ENCODE peak calls at places on chromosome 5, in seven cellular contexts. One of them, this sample, is unnamed.

GRCh38 chr5:136810198-136810823 is 445.0 kb upstream of the TRPC7 start:
- DNase-seq in stomach: no peak
- DNase-seq in endothelial cell of umbilical vein: no peak
- DNase-seq in suprapubic skin: no peak
- DNase-seq in sigmoid colon: no peak
- DNase-seq in transverse colon: no peak
- DNase-seq in HL-60: no peak
- DNase-seq in this sample: no peak

GRCh38 chr5:6522983-6523382 is 74.3 kb downstream of the UBE2QL1 start:
- DNase-seq in stomach: no peak
- DNase-seq in endothelial cell of umbilical vein: no peak
- DNase-seq in suprapubic skin: no peak
- DNase-seq in sigmoid colon: no peak
- DNase-seq in transverse colon: no peak
- DNase-seq in HL-60: no peak
- DNase-seq in this sample: no peak

GRCh38 chr5:176360894-176361436 is 599 bp downstream of the KIAA1191 start:
- DNase-seq in stomach: no peak
- DNase-seq in endothelial cell of umbilical vein: peak; percentile 39
- DNase-seq in suprapubic skin: no peak
- DNase-seq in sigmoid colon: no peak
- DNase-seq in transverse colon: peak; percentile 26
- DNase-seq in HL-60: no peak
- DNase-seq in this sample: no peak

GRCh38 chr5:137695651-137696428 is 40.0 kb downstream of the KLHL3 start:
- DNase-seq in stomach: no peak
- DNase-seq in endothelial cell of umbilical vein: peak; percentile 98
- DNase-seq in suprapubic skin: no peak
- DNase-seq in sigmoid colon: no peak
- DNase-seq in transverse colon: no peak
- DNase-seq in HL-60: no peak
- DNase-seq in this sample: no peak

GRCh38 chr5:73789851-73790281 is 163.9 kb downstream of the ARHGEF28 start:
- DNase-seq in stomach: no peak
- DNase-seq in endothelial cell of umbilical vein: peak; percentile 53
- DNase-seq in suprapubic skin: no peak
- DNase-seq in sigmoid colon: no peak
- DNase-seq in transverse colon: no peak
- DNase-seq in HL-60: no peak
- DNase-seq in this sample: peak; percentile 31

GRCh38 chr5:50300878-50301277 is 140.2 kb downstream of the EMB start:
- DNase-seq in stomach: no peak
- DNase-seq in endothelial cell of umbilical vein: no peak
- DNase-seq in suprapubic skin: no peak
- DNase-seq in sigmoid colon: no peak
- DNase-seq in transverse colon: no peak
- DNase-seq in HL-60: no peak
- DNase-seq in this sample: no peak

GRCh38 chr5:150895431-150896428 is 9.1 kb downstream of the ZNF300 start:
- DNase-seq in stomach: no peak
- DNase-seq in endothelial cell of umbilical vein: no peak
- DNase-seq in suprapubic skin: no peak
- DNase-seq in sigmoid colon: no peak
- DNase-seq in transverse colon: no peak
- DNase-seq in HL-60: no peak
- DNase-seq in this sample: no peak

GRCh38 chr5:3741372-3741770 is 145.7 kb downstream of the IRX1 start:
- DNase-seq in stomach: no peak
- DNase-seq in endothelial cell of umbilical vein: no peak
- DNase-seq in suprapubic skin: no peak
- DNase-seq in sigmoid colon: no peak
- DNase-seq in transverse colon: no peak
- DNase-seq in HL-60: no peak
- DNase-seq in this sample: no peak

GRCh38 chr5:121981254-121981653 is 19.5 kb downstream of the SRFBP1 start:
- DNase-seq in stomach: no peak
- DNase-seq in endothelial cell of umbilical vein: no peak
- DNase-seq in suprapubic skin: no peak
- DNase-seq in sigmoid colon: no peak
- DNase-seq in transverse colon: no peak
- DNase-seq in HL-60: no peak
- DNase-seq in this sample: no peak

GRCh38 chr5:1500411-1501091 is 23.2 kb downstream of the LPCAT1 start:
- DNase-seq in stomach: peak; percentile 70
- DNase-seq in endothelial cell of umbilical vein: no peak
- DNase-seq in suprapubic skin: no peak
- DNase-seq in sigmoid colon: peak; percentile 88
- DNase-seq in transverse colon: peak; percentile 27
- DNase-seq in HL-60: no peak
- DNase-seq in this sample: no peak

GRCh38 chr5:83256091-83256775 is 178.9 kb downstream of the XRCC4 start:
- DNase-seq in stomach: no peak
- DNase-seq in endothelial cell of umbilical vein: no peak
- DNase-seq in suprapubic skin: no peak
- DNase-seq in sigmoid colon: no peak
- DNase-seq in transverse colon: no peak
- DNase-seq in HL-60: no peak
- DNase-seq in this sample: no peak

GRCh38 chr5:17180957-17181723 is 36.3 kb upstream of the BASP1 start:
- DNase-seq in stomach: no peak
- DNase-seq in endothelial cell of umbilical vein: peak; percentile 74
- DNase-seq in suprapubic skin: no peak
- DNase-seq in sigmoid colon: no peak
- DNase-seq in transverse colon: no peak
- DNase-seq in HL-60: no peak
- DNase-seq in this sample: no peak

GRCh38 chr5:172179032-172179989 is 8.7 kb downstream of the STK10 start:
- DNase-seq in stomach: no peak
- DNase-seq in endothelial cell of umbilical vein: peak; percentile 75
- DNase-seq in suprapubic skin: no peak
- DNase-seq in sigmoid colon: no peak
- DNase-seq in transverse colon: peak; percentile 45
- DNase-seq in HL-60: peak; percentile 65
- DNase-seq in this sample: peak; percentile 71

GRCh38 chr5:61332369-61332745 is 299 bp downstream of the ZSWIM6 start:
- DNase-seq in stomach: peak; percentile 41
- DNase-seq in endothelial cell of umbilical vein: no peak
- DNase-seq in suprapubic skin: peak; percentile 75
- DNase-seq in sigmoid colon: peak; percentile 76
- DNase-seq in transverse colon: peak; percentile 39
- DNase-seq in HL-60: no peak
- DNase-seq in this sample: no peak

GRCh38 chr5:115168829-115169391 is 798 bp downstream of the TRIM36 start:
- DNase-seq in stomach: no peak
- DNase-seq in endothelial cell of umbilical vein: peak; percentile 7
- DNase-seq in suprapubic skin: no peak
- DNase-seq in sigmoid colon: no peak
- DNase-seq in transverse colon: peak; percentile 27
- DNase-seq in HL-60: no peak
- DNase-seq in this sample: no peak

GRCh38 chr5:92841604-92842155 is 739.3 kb downstream of the NR2F1-AS1 start:
- DNase-seq in stomach: no peak
- DNase-seq in endothelial cell of umbilical vein: no peak
- DNase-seq in suprapubic skin: no peak
- DNase-seq in sigmoid colon: no peak
- DNase-seq in transverse colon: no peak
- DNase-seq in HL-60: no peak
- DNase-seq in this sample: no peak

GRCh38 chr5:98698359-98698758 is 75.1 kb upstream of the RGMB start:
- DNase-seq in stomach: no peak
- DNase-seq in endothelial cell of umbilical vein: no peak
- DNase-seq in suprapubic skin: no peak
- DNase-seq in sigmoid colon: no peak
- DNase-seq in transverse colon: no peak
- DNase-seq in HL-60: no peak
- DNase-seq in this sample: no peak

GRCh38 chr5:176458904-176459561 is 10.8 kb downstream of the FAF2 start:
- DNase-seq in stomach: no peak
- DNase-seq in endothelial cell of umbilical vein: no peak
- DNase-seq in suprapubic skin: no peak
- DNase-seq in sigmoid colon: no peak
- DNase-seq in transverse colon: no peak
- DNase-seq in HL-60: no peak
- DNase-seq in this sample: no peak

GRCh38 chr5:5278201-5278814 is 138.2 kb downstream of the ADAMTS16 start:
- DNase-seq in stomach: no peak
- DNase-seq in endothelial cell of umbilical vein: no peak
- DNase-seq in suprapubic skin: no peak
- DNase-seq in sigmoid colon: no peak
- DNase-seq in transverse colon: no peak
- DNase-seq in HL-60: no peak
- DNase-seq in this sample: no peak

GRCh38 chr5:5276471-5276870 is 136.3 kb downstream of the ADAMTS16 start:
- DNase-seq in stomach: no peak
- DNase-seq in endothelial cell of umbilical vein: no peak
- DNase-seq in suprapubic skin: no peak
- DNase-seq in sigmoid colon: no peak
- DNase-seq in transverse colon: no peak
- DNase-seq in HL-60: no peak
- DNase-seq in this sample: no peak

GRCh38 chr5:5277118-5277517 is 137.0 kb downstream of the ADAMTS16 start:
- DNase-seq in stomach: no peak
- DNase-seq in endothelial cell of umbilical vein: no peak
- DNase-seq in suprapubic skin: no peak
- DNase-seq in sigmoid colon: no peak
- DNase-seq in transverse colon: no peak
- DNase-seq in HL-60: no peak
- DNase-seq in this sample: no peak

GRCh38 chr5:5275211-5275610 is 135.1 kb downstream of the ADAMTS16 start:
- DNase-seq in stomach: no peak
- DNase-seq in endothelial cell of umbilical vein: no peak
- DNase-seq in suprapubic skin: no peak
- DNase-seq in sigmoid colon: no peak
- DNase-seq in transverse colon: no peak
- DNase-seq in HL-60: no peak
- DNase-seq in this sample: no peak

DNA sequence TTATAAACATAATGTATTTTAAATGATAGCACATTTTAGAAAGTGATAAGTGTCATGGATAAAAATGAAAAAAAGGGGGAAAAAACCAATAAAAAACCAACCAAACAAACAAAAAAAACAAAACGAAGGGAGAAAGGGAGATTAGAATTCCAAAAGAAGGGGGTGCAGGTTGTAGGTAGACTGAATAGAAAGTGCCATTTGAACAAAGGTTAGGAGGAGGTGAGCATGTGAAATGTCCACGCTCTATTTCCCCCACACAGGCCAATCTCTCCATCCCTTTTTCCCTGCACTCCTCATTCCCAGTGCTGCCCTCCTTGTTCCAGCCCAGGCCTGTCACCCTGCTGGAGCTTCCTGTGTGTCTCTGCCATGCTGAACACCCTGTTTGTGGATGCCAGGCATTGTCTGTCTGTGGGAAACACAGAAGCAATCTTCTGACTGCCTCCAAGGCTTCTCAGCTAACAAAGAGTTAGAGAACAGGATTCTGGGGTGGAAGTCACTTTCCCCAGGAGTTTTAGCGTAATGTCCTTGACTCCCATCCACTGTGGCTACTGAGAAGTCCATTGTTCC is 138.8 kb downstream of the ADAMTS16 start:
- DNase-seq in stomach: no peak
- DNase-seq in endothelial cell of umbilical vein: no peak
- DNase-seq in suprapubic skin: no peak
- DNase-seq in sigmoid colon: no peak
- DNase-seq in transverse colon: no peak
- DNase-seq in HL-60: no peak
- DNase-seq in this sample: no peak
- TF ChIP-seq POLR2AphosphoS5 in stomach: no peak
- TF ChIP-seq POLR2AphosphoS5 in endothelial cell of umbilical vein: no peak
- TF ChIP-seq POLR2AphosphoS5 in suprapubic skin: no peak
- TF ChIP-seq POLR2AphosphoS5 in sigmoid colon: no peak
- TF ChIP-seq POLR2AphosphoS5 in transverse colon: no peak
- TF ChIP-seq POLR2AphosphoS5 in HL-60: no peak
- TF ChIP-seq POLR2AphosphoS5 in this sample: no peak

DNA sequence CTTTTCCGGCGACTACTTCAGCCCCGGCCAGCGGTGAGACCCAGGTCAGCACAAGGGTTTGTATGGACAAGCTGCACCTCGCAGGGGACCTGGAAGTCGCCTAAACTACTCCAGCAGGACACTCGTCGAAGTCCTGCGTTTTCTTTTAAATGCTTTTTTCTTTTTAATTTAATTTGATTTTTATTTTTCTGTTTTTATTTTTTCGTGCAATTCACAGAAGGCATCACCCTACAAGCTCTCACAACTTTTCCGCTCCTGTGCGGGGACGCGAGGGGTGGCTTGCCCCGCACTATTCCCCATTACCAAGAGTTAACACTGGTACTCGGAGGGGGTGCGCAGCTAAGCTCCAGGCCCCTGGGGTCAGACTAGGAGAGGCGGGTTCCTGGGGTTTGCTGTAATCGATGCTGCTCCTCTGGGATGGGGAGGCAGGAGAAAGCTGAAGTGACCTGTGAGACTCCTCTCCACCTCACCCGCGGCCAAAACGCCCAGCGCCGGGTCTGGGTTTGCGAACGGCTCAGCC is 1.3 kb downstream of the EDIL3 start:
- DNase-seq in stomach: no peak
- DNase-seq in endothelial cell of umbilical vein: no peak
- DNase-seq in suprapubic skin: no peak
- DNase-seq in sigmoid colon: peak; percentile 62
- DNase-seq in transverse colon: no peak
- DNase-seq in HL-60: no peak
- DNase-seq in this sample: no peak
- H3K4me3 ChIP-seq in stomach: peak overlapping the region; percentile 57
- H3K4me3 ChIP-seq in endothelial cell of umbilical vein: peak overlapping the region; percentile 51
- H3K4me3 ChIP-seq in suprapubic skin: peak overlapping the region; percentile 67
- H3K4me3 ChIP-seq in sigmoid colon: peak overlapping the region; percentile 38
- H3K4me3 ChIP-seq in transverse colon: peak overlapping the region; percentile 73
- H3K4me3 ChIP-seq in HL-60: peak overlapping the region; percentile 64
- H3K4me3 ChIP-seq in this sample: no peak overlapping the region

GRCh38 chr5:153770066-153770465 is 268.6 kb downstream of the FAM114A2 start:
- DNase-seq in stomach: no peak
- DNase-seq in endothelial cell of umbilical vein: no peak
- DNase-seq in suprapubic skin: no peak
- DNase-seq in sigmoid colon: no peak
- DNase-seq in transverse colon: no peak
- DNase-seq in HL-60: no peak
- DNase-seq in this sample: no peak

GRCh38 chr5:153767221-153768218 is 271.2 kb downstream of the FAM114A2 start:
- DNase-seq in stomach: no peak
- DNase-seq in endothelial cell of umbilical vein: no peak
- DNase-seq in suprapubic skin: no peak
- DNase-seq in sigmoid colon: no peak
- DNase-seq in transverse colon: no peak
- DNase-seq in HL-60: no peak
- DNase-seq in this sample: no peak
- TF ChIP-seq POLR2AphosphoS5 in stomach: no peak
- TF ChIP-seq POLR2AphosphoS5 in endothelial cell of umbilical vein: no peak
- TF ChIP-seq POLR2AphosphoS5 in suprapubic skin: no peak
- TF ChIP-seq POLR2AphosphoS5 in sigmoid colon: no peak
- TF ChIP-seq POLR2AphosphoS5 in transverse colon: no peak
- TF ChIP-seq POLR2AphosphoS5 in HL-60: no peak
- TF ChIP-seq POLR2AphosphoS5 in this sample: no peak

DNA sequence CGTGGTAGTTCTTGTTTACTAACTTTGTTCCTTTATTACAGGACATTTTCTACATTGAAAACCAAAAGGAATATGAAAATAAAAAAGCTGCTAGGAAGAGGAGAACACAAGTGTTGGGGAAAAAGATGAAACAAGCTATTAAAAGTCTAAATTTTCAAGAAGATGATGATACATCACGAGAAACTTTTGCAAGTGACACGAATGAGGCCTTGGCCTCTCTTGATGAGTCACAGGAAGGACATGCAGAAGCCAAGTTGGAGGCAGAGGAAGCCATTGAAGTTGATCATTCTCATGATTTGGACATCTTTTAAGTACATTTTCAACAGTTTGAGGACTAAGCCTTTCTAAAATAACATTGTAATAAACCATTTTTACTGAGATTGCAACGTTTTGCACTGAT is 23.8 kb downstream of the PHAX start:
- DNase-seq in stomach: no peak
- DNase-seq in endothelial cell of umbilical vein: peak; percentile 35
- DNase-seq in suprapubic skin: no peak
- DNase-seq in sigmoid colon: no peak
- DNase-seq in transverse colon: no peak
- DNase-seq in HL-60: no peak
- DNase-seq in this sample: no peak
- H3K4me3 ChIP-seq in stomach: no peak overlapping the region
- H3K4me3 ChIP-seq in endothelial cell of umbilical vein: no peak overlapping the region
- H3K4me3 ChIP-seq in suprapubic skin: no peak overlapping the region
- H3K4me3 ChIP-seq in sigmoid colon: no peak overlapping the region
- H3K4me3 ChIP-seq in transverse colon: no peak overlapping the region
- H3K4me3 ChIP-seq in HL-60: no peak overlapping the region
- H3K4me3 ChIP-seq in this sample: no peak overlapping the region

This sample was measured in GM12878.